ENCODE peak calls at places on chromosomes 16 and 17, in eight cellular contexts. B is HuH-7, S is amniotic stem cell, J is T-cell, A is iPS-NIHi11, Y is transverse colon, N is Kasumi-1, I is NCI-H510A treated with DMSO at 0.1 percent for 48 hours. R is an unnamed sample.

GRCh38 chr16:81994485-81994884 is 16.8 kb downstream of the SDR42E1 start:
- DNase-seq in N (no peak), B (no peak), J (no peak), S (no peak), A (peak; percentile 34), Y (no peak), I (no peak), R (no peak)

GRCh38 chr17:35877345-35878029 is 2.7 kb downstream of the CCL5 start:
- DNase-seq in Y (no peak), J (no peak), B (no peak), N (no peak), A (no peak), I (no peak), S (no peak), R (no peak)

GRCh38 chr16:11835891-11836652 is 15.3 kb downstream of the RSL1D1 start:
- DNase-seq in I (no peak), B (no peak), J (no peak), Y (no peak), A (no peak), N (no peak), S (no peak), R (no peak)

GRCh38 chr16:59048876-59049275 is 314.8 kb upstream of the GOT2 start:
- DNase-seq in I (no peak), A (no peak), B (no peak), N (no peak), S (no peak), Y (no peak), J (no peak), R (no peak)

GRCh38 chr16:85119333-85120005 is 7.2 kb upstream of the CIBAR2 start:
- DNase-seq in Y (no peak), A (no peak), B (no peak), I (no peak), S (no peak), N (no peak), J (no peak), R (no peak)

GRCh38 chr16:20940864-20941634 is 40.5 kb downstream of the LYRM1 start:
- DNase-seq in A (no peak), Y (no peak), S (no peak), B (no peak), J (no peak), I (no peak), N (peak; percentile 35), R (no peak)

GRCh38 chr16:16110111-16110490 is 113.2 kb downstream of the ABCC6 start:
- DNase-seq in B (no peak), S (no peak), N (no peak), Y (no peak), A (no peak), I (no peak), J (no peak), R (no peak)

GRCh38 chr17:76427457-76428231 is 25.3 kb downstream of the UBE2O start:
- DNase-seq in A (no peak), S (no peak), J (no peak), Y (peak; percentile 42), N (no peak), I (no peak), B (no peak), R (no peak)

GRCh38 chr17:65312718-65313382 is 175.7 kb downstream of the RGS9 start:
- DNase-seq in B (no peak), S (no peak), I (no peak), N (no peak), Y (no peak), J (no peak), A (no peak), R (no peak)

GRCh38 chr17:74715144-74715543 is 2.4 kb upstream of the CD300LF start:
- DNase-seq in B (peak; percentile 81), Y (no peak), A (no peak), S (no peak), N (no peak), I (peak; percentile 46), J (no peak), R (no peak)

GRCh38 chr16:65388592-65388991 is 266.7 kb upstream of the CDH11 start:
- DNase-seq in S (no peak), N (no peak), Y (no peak), I (no peak), B (no peak), A (no peak), J (no peak), R (no peak)

GRCh38 chr16:14196011-14196410 is 124.9 kb downstream of the MRTFB start:
- DNase-seq in N (no peak), I (no peak), S (no peak), B (no peak), J (no peak), A (no peak), Y (no peak), R (no peak)

GRCh38 chr17:45355087-45355486 is 38.3 kb upstream of the MAP3K14 start:
- DNase-seq in N (no peak), Y (no peak), I (no peak), A (no peak), J (no peak), B (no peak), S (no peak), R (no peak)

GRCh38 chr17:61411114-61411943 is 11.7 kb downstream of the TBX2 start:
- DNase-seq in B (peak; percentile 81), S (no peak), J (no peak), A (peak; percentile 55), N (peak; percentile 41), Y (peak; percentile 60), I (peak; percentile 74), R (peak; percentile 32)

GRCh38 chr17:49830605-49831004 is 17.3 kb downstream of the TAC4 start:
- DNase-seq in B (no peak), I (no peak), A (no peak), N (no peak), Y (no peak), J (no peak), S (no peak), R (no peak)

GRCh38 chr17:50892101-50892776 is 26.1 kb upstream of the TOB1 start:
- DNase-seq in J (no peak), B (no peak), N (no peak), Y (no peak), I (no peak), A (no peak), S (no peak), R (no peak)

GRCh38 chr16:4319454-4319853 is 3.6 kb downstream of the GLIS2 start:
- DNase-seq in I (no peak), N (no peak), S (no peak), J (peak; percentile 30), B (no peak), A (peak; percentile 14), Y (peak; percentile 59), R (peak; percentile 67)

GRCh38 chr17:14061666-14062560 is 7.4 kb upstream of the COX10 start:
- DNase-seq in B (no peak), Y (no peak), N (no peak), A (peak; percentile 13), S (peak; percentile 45), J (no peak), I (no peak), R (no peak)

GRCh38 chr17:2695243-2695960 is 16.2 kb downstream of the CLUH start:
- DNase-seq in A (peak; percentile 10), Y (peak; percentile 5), I (no peak), N (no peak), B (no peak), J (no peak), S (no peak), R (peak; percentile 25)

GRCh38 chr17:45235071-45236001 is 13.7 kb downstream of the FMNL1 start:
- DNase-seq in N (peak; percentile 70), Y (peak; percentile 83), I (peak; percentile 59), S (peak; percentile 42), B (peak; percentile 88), J (peak; percentile 68), A (peak; percentile 81), R (peak; percentile 72)

GRCh38 chr17:45849536-45849990 is 4.9 kb downstream of the SPPL2C start:
- DNase-seq in Y (no peak), A (no peak), B (no peak), N (no peak), J (no peak), S (no peak), I (no peak), R (no peak)

GRCh38 chr16:19757026-19757425 is 39.0 kb downstream of the IQCK start:
- DNase-seq in N (no peak), I (no peak), Y (no peak), A (no peak), J (no peak), S (no peak), B (no peak), R (no peak)